ENCODE peak calls at places on chromosome 14, in six cellular contexts. H, W, S, Q, T and Y are unnamed samples.

GRCh38 chr14:56244138-56244789 is 126.1 kb downstream of the PELI2 start:
- DNase-seq in H (no peak), W (no peak), S (no peak), Q (no peak), T (no peak), Y (no peak)

GRCh38 chr14:21383848-21384493 is at the start of gene SUPT16H:
- DNase-seq in H (peak), W (peak), S (peak), Q (peak), T (peak), Y (peak)

GRCh38 chr14:75282166-75282547 is 3.5 kb downstream of the FOS start:
- DNase-seq in H (no peak), W (peak), S (no peak), Q (no peak), T (no peak), Y (peak)

GRCh38 chr14:72824051-72824450 is 69.8 kb downstream of the DPF3 start:
- DNase-seq in H (no peak), W (no peak), S (no peak), Q (no peak), T (no peak), Y (no peak)

GRCh38 chr14:73797540-73797925 is 54.1 kb upstream of the PTGR2 start:
- DNase-seq in H (no peak), W (no peak), S (no peak), Q (no peak), T (no peak), Y (no peak)

GRCh38 chr14:22418631-22419030 is 170.4 kb downstream of the DAD1 start:
- DNase-seq in H (no peak), W (no peak), S (no peak), Q (no peak), T (no peak), Y (no peak)

GRCh38 chr14:27917896-27918295 is 848.7 kb upstream of the FOXG1 start:
- DNase-seq in H (no peak), W (no peak), S (no peak), Q (no peak), T (no peak), Y (no peak)

GRCh38 chr14:85619866-85620265 is 89.9 kb downstream of the FLRT2 start:
- DNase-seq in H (no peak), W (no peak), S (no peak), Q (no peak), T (no peak), Y (peak)

GRCh38 chr14:93064411-93065271 is 51.1 kb downstream of the ITPK1 start:
- DNase-seq in H (no peak), W (no peak), S (no peak), Q (no peak), T (no peak), Y (no peak)

GRCh38 chr14:87153391-87153790 is 839.6 kb downstream of the GALC start:
- DNase-seq in H (no peak), W (no peak), S (no peak), Q (no peak), T (no peak), Y (no peak)

GRCh38 chr14:22427771-22428228 is 161.2 kb downstream of the DAD1 start:
- DNase-seq in H (peak), W (no peak), S (no peak), Q (no peak), T (peak), Y (peak)

GRCh38 chr14:105447651-105448640 is 26.7 kb upstream of the CRIP2 start:
- DNase-seq in H (no peak), W (no peak), S (no peak), Q (no peak), T (no peak), Y (no peak)

GRCh38 chr14:56293506-56293905 is 175.3 kb downstream of the PELI2 start:
- DNase-seq in H (no peak), W (no peak), S (no peak), Q (no peak), T (no peak), Y (no peak)

GRCh38 chr14:73739899-73740685 is 25.9 kb upstream of the PNMA1 start:
- DNase-seq in H (no peak), W (no peak), S (no peak), Q (peak), T (no peak), Y (no peak)

GRCh38 chr14:92472860-92473259 is 40.7 kb upstream of the RIN3 start:
- DNase-seq in H (no peak), W (peak), S (no peak), Q (peak), T (no peak), Y (no peak)

GRCh38 chr14:93045211-93045674 is 70.5 kb downstream of the ITPK1 start:
- DNase-seq in H (no peak), W (no peak), S (no peak), Q (peak), T (no peak), Y (no peak)

GRCh38 chr14:75430526-75430925 is 2.7 kb downstream of the JDP2 start:
- DNase-seq in H (peak), W (no peak), S (peak), Q (no peak), T (peak), Y (no peak)

GRCh38 chr14:77554816-77555599 is 56.4 kb upstream of the ISM2 start:
- DNase-seq in H (no peak), W (no peak), S (no peak), Q (no peak), T (no peak), Y (no peak)

GRCh38 chr14:67674480-67675218 is at the start of gene VTI1B:
- DNase-seq in H (peak), W (peak), S (peak), Q (peak), T (peak), Y (peak)

GRCh38 chr14:94665121-94665520 is 52.9 kb downstream of the SERPINA3 start:
- DNase-seq in H (no peak), W (no peak), S (no peak), Q (no peak), T (no peak), Y (no peak)

GRCh38 chr14:90625445-90625844 is 190.8 kb downstream of the TTC7B start:
- DNase-seq in H (no peak), W (no peak), S (no peak), Q (no peak), T (no peak), Y (no peak)

GRCh38 chr14:76456200-76456599 is 80.3 kb downstream of the ESRRB start:
- DNase-seq in H (no peak), W (no peak), S (no peak), Q (no peak), T (peak), Y (peak)

GRCh38 chr14:80446356-80446755 is 235.1 kb upstream of the DIO2 start:
- DNase-seq in H (no peak), W (no peak), S (no peak), Q (no peak), T (no peak), Y (no peak)

GRCh38 chr14:85243306-85243705 is 286.6 kb upstream of the FLRT2 start:
- DNase-seq in H (no peak), W (no peak), S (no peak), Q (no peak), T (no peak), Y (no peak)

GRCh38 chr14:91395998-91396660 is 21.5 kb downstream of the CCDC88C start:
- DNase-seq in H (peak), W (peak), S (no peak), Q (no peak), T (no peak), Y (no peak)

GRCh38 chr14:101405931-101406330 is 155.4 kb upstream of the DIO3 start:
- DNase-seq in H (no peak), W (no peak), S (no peak), Q (no peak), T (no peak), Y (no peak)

GRCh38 chr14:59200214-59200613 is 11.7 kb downstream of the DAAM1 start:
- DNase-seq in H (no peak), W (no peak), S (no peak), Q (no peak), T (no peak), Y (peak)

GRCh38 chr14:64737391-64738305 is 33.4 kb downstream of the PLEKHG3 start:
- DNase-seq in H (no peak), W (no peak), S (no peak), Q (peak), T (no peak), Y (no peak)

GRCh38 chr14:88553886-88554457 is 835 bp downstream of the PTPN21 start:
- DNase-seq in H (peak), W (no peak), S (no peak), Q (no peak), T (no peak), Y (peak)

GRCh38 chr14:58738876-58739275 is 101.1 kb downstream of the DACT1 start:
- DNase-seq in H (no peak), W (no peak), S (no peak), Q (no peak), T (no peak), Y (no peak)

GRCh38 chr14:67385120-67385519 is 25.0 kb downstream of the EIF2S1 start:
- DNase-seq in H (peak), W (no peak), S (no peak), Q (no peak), T (no peak), Y (no peak)

GRCh38 chr14:43480961-43481360 is 1026.1 kb downstream of the FSCB start:
- DNase-seq in H (no peak), W (no peak), S (no peak), Q (no peak), T (no peak), Y (no peak)

GRCh38 chr14:43481864-43482263 is 1025.2 kb downstream of the FSCB start:
- DNase-seq in H (no peak), W (no peak), S (no peak), Q (no peak), T (no peak), Y (peak)

GRCh38 chr14:43479751-43480150 is 1027.3 kb downstream of the FSCB start:
- DNase-seq in H (no peak), W (no peak), S (no peak), Q (no peak), T (no peak), Y (no peak)

DNA sequence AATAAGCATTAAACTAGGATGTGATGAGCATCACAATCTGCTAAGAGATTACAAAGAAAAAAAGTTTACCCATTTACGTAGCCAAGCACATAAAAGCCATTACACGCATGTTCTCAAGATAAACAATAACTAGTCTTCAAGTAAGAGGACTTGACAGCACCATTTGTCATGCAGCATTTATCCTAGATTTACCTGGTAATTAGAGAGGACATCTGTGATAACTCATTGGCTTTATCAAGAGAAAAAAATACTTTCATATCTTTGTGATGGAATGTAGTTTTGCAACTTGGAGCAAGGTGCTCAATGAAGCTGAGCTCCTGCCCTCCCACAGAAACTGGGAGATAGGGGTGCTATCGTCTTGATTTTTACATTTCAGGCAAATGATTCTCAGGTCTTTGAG is 1023.7 kb downstream of the FSCB start:
- DNase-seq in H (no peak), W (no peak), S (no peak), Q (no peak), T (no peak), Y (no peak)
- TF ChIP-seq POLR2A in H (no peak), W (no peak), S (no peak), Q (no peak), T (no peak), Y (no peak)

DNA sequence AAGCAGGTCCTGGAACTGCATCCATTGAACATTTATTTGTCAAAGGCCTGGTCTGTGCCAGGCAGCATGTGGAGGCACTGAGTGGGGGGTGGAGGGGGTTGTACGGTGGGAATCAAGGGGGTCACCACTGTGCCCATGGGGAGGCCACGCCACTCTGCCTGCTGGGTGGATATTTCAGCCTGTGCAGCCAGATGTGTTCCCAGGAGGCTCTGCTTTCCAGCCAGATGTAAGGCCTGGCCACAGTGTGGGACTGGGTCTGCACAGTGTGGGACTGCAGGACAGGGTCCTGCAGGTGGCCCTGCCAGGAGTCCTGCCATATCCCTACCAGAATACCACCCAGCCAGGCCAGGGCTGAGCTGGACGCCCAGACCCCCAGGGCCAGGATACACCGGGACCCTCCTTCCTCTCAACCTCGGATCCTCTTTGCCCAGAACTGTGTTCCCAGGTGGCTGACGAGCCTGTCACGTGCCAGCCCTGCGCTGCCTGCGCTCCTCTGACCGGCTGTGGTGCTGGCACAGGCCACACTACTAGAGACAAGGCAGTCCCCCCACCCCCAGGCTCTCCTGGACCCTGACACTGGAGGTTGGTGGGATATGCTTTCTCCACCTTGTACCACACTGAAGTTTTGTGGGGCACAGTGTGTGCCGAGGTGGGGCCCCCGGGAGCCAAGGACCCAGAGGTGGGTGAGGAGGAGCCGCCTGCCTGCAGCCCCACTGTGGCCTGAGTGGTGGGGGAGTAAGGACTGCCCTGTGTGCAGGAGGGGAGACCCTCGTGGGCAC is 17.5 kb downstream of the XRCC3 start:
- DNase-seq in H (no peak), W (no peak), S (no peak), Q (peak), T (no peak), Y (no peak)
- TF ChIP-seq POLR2A in H (no peak), W (no peak), S (no peak), Q (no peak), T (no peak), Y (no peak)

GRCh38 chr14:30558675-30559555 is at the start of gene G2E3:
- DNase-seq in H (peak), W (peak), S (peak), Q (peak), T (peak), Y (peak)
- TF ChIP-seq POLR2A in H (peak), W (peak), S (peak), Q (no peak), T (peak), Y (peak)

GRCh38 chr14:96362071-96362964 is 823 bp downstream of the ATG2B start:
- DNase-seq in H (peak), W (peak), S (no peak), Q (peak), T (peak), Y (peak)
- TF ChIP-seq POLR2A in H (peak), W (peak), S (no peak), Q (no peak), T (peak), Y (peak)

DNA sequence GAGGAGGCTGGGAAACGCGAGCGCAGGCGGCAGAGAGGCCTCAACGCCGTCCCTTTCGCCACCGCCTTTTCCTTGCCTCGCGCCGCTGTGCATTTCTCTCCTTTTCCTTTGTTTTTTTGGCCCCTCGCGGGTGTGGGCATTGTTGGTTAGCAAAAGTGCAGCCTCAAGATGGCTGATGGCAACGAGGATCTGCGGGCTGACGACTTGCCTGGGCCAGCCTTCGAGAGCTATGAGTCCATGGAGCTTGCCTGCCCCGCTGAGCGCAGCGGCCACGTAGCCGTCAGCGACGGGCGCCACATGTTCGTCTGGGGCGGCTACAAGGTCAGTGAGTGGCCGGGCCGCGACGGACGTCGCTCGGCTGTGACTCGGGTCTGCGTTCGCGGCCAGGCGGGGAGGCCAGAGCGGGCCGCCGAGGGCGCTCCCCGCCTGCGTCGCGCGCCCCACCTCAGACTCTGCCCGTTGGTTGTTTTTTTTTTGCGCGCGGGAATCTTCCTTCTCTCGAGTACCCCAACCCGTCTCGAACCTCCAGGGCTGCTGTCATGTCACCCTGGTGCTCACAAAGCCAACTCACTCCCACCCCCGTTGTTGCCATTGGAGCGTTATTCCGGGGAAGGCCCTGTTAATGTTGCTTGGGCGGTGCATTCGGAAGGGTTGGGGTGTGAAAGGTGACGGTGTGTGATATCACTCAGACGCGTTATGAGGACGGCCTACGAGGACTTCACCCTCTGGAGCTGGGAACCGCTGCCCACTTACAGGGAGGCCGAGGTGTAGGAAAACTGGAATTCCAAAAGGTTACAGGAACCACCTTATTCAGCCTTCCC is 558 bp downstream of the KLHDC2 start:
- DNase-seq in H (peak), W (peak), S (no peak), Q (peak), T (peak), Y (peak)
- TF ChIP-seq POLR2A in H (peak), W (peak), S (no peak), Q (no peak), T (peak), Y (peak)

GRCh38 chr14:99684356-99684952 is 356 bp downstream of the CYP46A1 start:
- DNase-seq in H (no peak), W (no peak), S (no peak), Q (no peak), T (no peak), Y (peak)

GRCh38 chr14:99681101-99681831 is 2.8 kb upstream of the CYP46A1 start:
- DNase-seq in H (no peak), W (no peak), S (no peak), Q (no peak), T (no peak), Y (no peak)

GRCh38 chr14:99681832-99682148 is 2.3 kb upstream of the CYP46A1 start:
- DNase-seq in H (no peak), W (no peak), S (no peak), Q (no peak), T (no peak), Y (no peak)

GRCh38 chr14:99683619-99684355 is at the start of gene CYP46A1:
- DNase-seq in H (peak), W (peak), S (peak), Q (peak), T (peak), Y (peak)

DNA sequence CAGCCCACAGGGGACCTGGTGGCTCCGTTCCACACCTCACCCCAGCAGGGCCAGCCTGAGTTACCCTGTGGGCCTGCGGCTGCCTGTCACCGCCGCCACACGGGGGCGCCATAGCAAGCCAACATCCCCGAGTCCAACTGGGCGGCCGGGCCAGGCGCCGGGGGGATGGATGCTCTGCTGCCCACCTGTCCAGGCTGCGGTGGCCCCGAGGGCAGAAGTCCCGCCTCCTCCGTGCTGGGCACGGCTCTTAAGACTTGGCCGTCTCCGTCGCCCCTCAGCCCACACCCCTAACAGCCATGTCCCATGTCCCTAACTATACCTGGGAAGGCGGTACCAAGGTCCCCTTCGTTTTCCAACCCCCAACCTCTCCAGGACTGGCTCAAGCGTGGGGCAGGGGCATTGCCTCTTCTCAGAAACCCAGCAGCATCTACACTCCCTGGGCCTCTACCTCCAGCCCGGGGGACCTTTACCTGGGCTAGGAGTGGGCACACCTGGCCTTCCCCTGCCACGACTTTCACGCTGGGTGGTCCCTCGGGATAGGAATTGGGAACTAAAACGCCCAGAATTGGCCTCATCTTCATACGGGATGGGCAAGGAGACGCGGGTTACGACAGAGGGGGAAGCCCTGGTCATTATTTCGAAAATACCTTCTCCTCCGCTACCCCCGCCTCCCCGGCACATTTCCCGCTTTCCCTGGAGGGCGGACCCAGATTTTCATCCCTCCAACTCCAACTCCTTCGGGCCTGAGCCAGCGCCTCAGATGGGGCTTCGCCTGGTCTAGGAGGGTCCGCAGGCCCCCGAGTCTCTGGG is 1.1 kb upstream of the CYP46A1 start:
- DNase-seq in H (peak), W (peak), S (peak), Q (peak), T (peak), Y (peak)
- TF ChIP-seq POLR2A in H (no peak), W (no peak), S (no peak), Q (no peak), T (no peak), Y (no peak)

DNA sequence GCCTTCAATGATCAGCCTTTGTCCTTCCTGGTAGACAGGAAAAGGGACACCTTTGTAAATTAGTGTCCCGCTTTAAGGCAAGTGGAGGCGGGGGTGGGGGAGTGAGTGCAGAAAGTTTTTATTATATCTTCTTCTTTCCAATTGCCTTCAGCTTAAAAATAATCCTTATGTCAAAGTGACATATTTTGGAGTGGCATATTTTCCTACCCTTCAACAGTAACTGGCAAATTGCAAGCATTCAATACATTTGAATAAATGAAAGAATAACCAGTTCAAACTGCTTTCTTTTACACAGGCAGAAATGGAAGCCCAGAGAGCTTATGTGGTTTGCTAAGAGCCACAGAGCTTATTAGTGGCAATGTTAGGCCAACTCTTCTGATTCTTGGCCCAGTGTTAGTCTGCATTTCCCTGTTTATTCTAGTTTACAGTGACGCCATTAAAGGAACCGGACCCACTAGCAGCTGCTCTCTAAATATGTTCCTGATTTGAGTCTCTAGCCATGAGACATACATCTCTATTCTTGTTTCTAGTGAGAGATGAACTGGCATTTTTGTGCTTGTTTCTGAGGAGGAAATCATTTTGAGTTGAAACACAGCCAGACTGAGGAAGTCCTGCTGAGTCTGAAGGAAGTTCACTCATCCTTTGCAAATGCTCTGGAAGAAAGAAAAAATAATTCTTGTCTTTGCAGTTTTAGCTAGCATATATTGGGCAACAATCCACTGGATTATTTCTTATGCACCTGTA is 468.7 kb downstream of the NOVA1 start:
- DNase-seq in H (no peak), W (no peak), S (no peak), Q (no peak), T (no peak), Y (no peak)
- TF ChIP-seq POLR2A in H (no peak), W (no peak), S (no peak), Q (no peak), T (no peak), Y (no peak)